ENCODE peak calls at places on chromosomes 3 and 15, in nine cellular contexts. C, O, L, A, D, G, H, Q and K are unnamed samples.
A peak's percentile ranks its signal among the peaks of the same experiment; 100 is the strongest.

GRCh38 chr3:128349963-128350599 is 116.6 kb downstream of the DNAJB8 start:
- DNase-seq in Q (no peak), H (no peak), C (no peak), O (no peak), L (no peak), A (no peak), D (no peak), G (no peak), K (no peak)

GRCh38 chr3:171860830-171861535 is 17.8 kb downstream of the TMEM212 start:
- DNase-seq in A (peak; percentile 64), D (peak; percentile 81), Q (no peak), O (no peak), G (peak; percentile 25), L (no peak), C (no peak), H (no peak), K (peak; percentile 56)

GRCh38 chr15:83250766-83251165 is 33.7 kb downstream of the BNC1 start:
- DNase-seq in A (no peak), C (no peak), L (peak; percentile 49), O (no peak), G (no peak), H (no peak), D (peak; percentile 28), Q (no peak), K (no peak)

GRCh38 chr3:107284570-107284969 is 92.7 kb upstream of the CCDC54 start:
- DNase-seq in O (no peak), Q (no peak), C (no peak), D (peak; percentile 43), L (no peak), H (no peak), G (no peak), A (peak; percentile 52), K (peak; percentile 17)

GRCh38 chr3:190345027-190345821 is 23.0 kb upstream of the CLDN1 start:
- DNase-seq in L (peak; percentile 90), C (no peak), O (no peak), H (no peak), G (peak; percentile 90), D (peak; percentile 86), Q (no peak), A (peak; percentile 97), K (peak; percentile 95)

GRCh38 chr3:149579838-149580542 is 77.8 kb downstream of the WWTR1 start:
- DNase-seq in O (no peak), G (peak; percentile 62), C (no peak), Q (no peak), A (peak; percentile 82), D (peak; percentile 90), H (no peak), L (peak; percentile 70), K (peak; percentile 63)

GRCh38 chr3:167740961-167741587 is 5.6 kb downstream of the SERPINI1 start:
- DNase-seq in O (peak; percentile 15), H (peak; percentile 39), C (peak; percentile 23), A (peak; percentile 42), Q (no peak), L (no peak), G (peak; percentile 31), D (peak; percentile 41), K (peak; percentile 30)

GRCh38 chr3:5456199-5456598 is 268.7 kb downstream of the EDEM1 start:
- DNase-seq in D (no peak), A (no peak), Q (no peak), O (no peak), H (no peak), G (no peak), L (no peak), C (no peak), K (no peak)

GRCh38 chr3:155859859-155860258 is 5.6 kb upstream of the SLC33A1 start:
- DNase-seq in G (peak; percentile 44), O (no peak), D (peak; percentile 43), H (no peak), L (no peak), C (no peak), A (peak; percentile 18), Q (no peak), K (peak; percentile 17)

GRCh38 chr3:157098823-157099185 is 61.1 kb downstream of the CCNL1 start:
- DNase-seq in H (no peak), D (peak; percentile 76), C (no peak), O (no peak), G (no peak), Q (no peak), L (no peak), A (peak; percentile 71), K (peak; percentile 52)

GRCh38 chr3:20111836-20112235 is 71.6 kb downstream of the KAT2B start:
- DNase-seq in Q (no peak), L (no peak), D (peak; percentile 17), A (peak; percentile 17), C (no peak), H (no peak), O (no peak), G (no peak), K (no peak)

GRCh38 chr15:85976986-85977385 is 102.7 kb upstream of the AGBL1 start:
- DNase-seq in D (peak; percentile 0), A (no peak), L (peak; percentile 41), Q (no peak), C (no peak), G (no peak), O (no peak), H (no peak), K (peak; percentile 18)

GRCh38 chr3:48966876-48967361 is 23.1 kb upstream of the P4HTM start:
- DNase-seq in G (no peak), D (peak; percentile 53), A (no peak), Q (peak; percentile 36), L (no peak), C (no peak), H (no peak), O (no peak), K (no peak)

GRCh38 chr3:122055215-122055614 is at the start of gene CD86:
- DNase-seq in A (no peak), L (no peak), C (no peak), H (no peak), D (no peak), G (no peak), Q (no peak), O (no peak), K (no peak)

GRCh38 chr3:45105855-45106655 is 40.1 kb downstream of the CDCP1 start:
- DNase-seq in O (peak; percentile 54), H (no peak), C (peak; percentile 83), D (peak; percentile 97), L (peak; percentile 77), G (no peak), A (peak; percentile 94), Q (peak; percentile 26), K (peak; percentile 83)

GRCh38 chr3:63576826-63577225 is 75.6 kb upstream of the SNTN start:
- DNase-seq in C (no peak), O (no peak), L (no peak), Q (no peak), A (no peak), G (no peak), D (no peak), H (peak; percentile 82), K (no peak)

GRCh38 chr15:68415061-68415460 is 16.9 kb downstream of the ITGA11 start:
- DNase-seq in D (no peak), Q (no peak), L (no peak), A (no peak), C (no peak), G (no peak), H (no peak), O (no peak), K (no peak)

GRCh38 chr3:64082917-64083587 is 59.8 kb upstream of the PSMD6 start:
- DNase-seq in G (no peak), L (no peak), A (no peak), H (no peak), O (no peak), D (no peak), C (no peak), Q (no peak), K (no peak)

GRCh38 chr3:54951405-54951804 is 23.5 kb upstream of the LRTM1 start:
- DNase-seq in C (no peak), H (no peak), L (peak; percentile 64), G (no peak), O (no peak), A (peak; percentile 93), Q (no peak), D (peak; percentile 94), K (peak; percentile 92)

GRCh38 chr3:89426060-89426459 is 318.6 kb downstream of the EPHA3 start:
- DNase-seq in Q (no peak), D (no peak), A (no peak), O (no peak), L (no peak), H (no peak), G (no peak), C (no peak), K (no peak)

GRCh38 chr3:79937567-79937966 is 169.8 kb upstream of the ROBO1 start:
- DNase-seq in H (no peak), G (no peak), L (peak; percentile 30), C (no peak), Q (no peak), D (no peak), O (no peak), A (no peak), K (no peak)

GRCh38 chr3:153247331-153248311 is 85.6 kb downstream of the RAP2B start:
- DNase-seq in D (peak; percentile 25), G (no peak), L (no peak), A (no peak), H (no peak), O (no peak), Q (no peak), C (no peak), K (no peak)

GRCh38 chr15:88003928-88004327 is 252.6 kb downstream of the NTRK3 start:
- DNase-seq in L (no peak), H (no peak), G (no peak), D (no peak), A (no peak), O (no peak), Q (no peak), C (no peak), K (no peak)

GRCh38 chr3:167731393-167731792 is 3.3 kb downstream of the PDCD10 start:
- DNase-seq in Q (no peak), H (peak; percentile 66), L (no peak), O (no peak), A (no peak), G (no peak), C (no peak), D (no peak), K (no peak)

GRCh38 chr3:156492801-156493261 is 62.1 kb downstream of the SSR3 start:
- DNase-seq in L (no peak), G (no peak), C (no peak), O (no peak), Q (no peak), A (no peak), D (peak; percentile 29), H (no peak), K (no peak)

GRCh38 chr3:171396048-171396447 is 64.2 kb downstream of the TNIK start:
- DNase-seq in L (no peak), D (peak; percentile 30), H (no peak), Q (no peak), O (no peak), C (no peak), G (peak; percentile 66), A (peak; percentile 31), K (peak; percentile 67)

GRCh38 chr3:44942202-44942921 is 33.6 kb downstream of the ZDHHC3 start:
- DNase-seq in G (no peak), O (no peak), C (no peak), D (peak; percentile 79), L (peak; percentile 34), H (no peak), A (peak; percentile 79), Q (no peak), K (peak; percentile 53)

GRCh38 chr15:63553388-63553791 is 43.8 kb upstream of the FBXL22 start:
- DNase-seq in G (peak; percentile 90), O (no peak), A (peak; percentile 97), D (peak; percentile 97), L (peak; percentile 55), Q (no peak), C (peak; percentile 18), H (peak; percentile 6), K (peak; percentile 90)

GRCh38 chr3:170426240-170426797 is 7.7 kb downstream of the CLDN11 start:
- DNase-seq in A (no peak), L (no peak), C (no peak), O (no peak), G (no peak), Q (no peak), D (no peak), H (no peak), K (no peak)

GRCh38 chr3:114155370-114155821 is 23.5 kb downstream of the DRD3 start:
- DNase-seq in O (peak; percentile 22), A (peak; percentile 30), D (peak; percentile 36), C (peak; percentile 7), G (peak; percentile 67), Q (no peak), H (no peak), L (no peak), K (peak; percentile 26)

GRCh38 chr15:76173317-76173834 is 113.6 kb downstream of the TMEM266 start:
- DNase-seq in A (no peak), C (no peak), G (no peak), O (no peak), Q (no peak), L (no peak), D (no peak), H (no peak), K (no peak)